ENCODE peak calls at places on chromosomes 2 and 18, in ten cellular contexts. O, G, W, D, U, C, P, Y, Q and J are unnamed samples.

GRCh38 chr2:111662771-111663470 is 221.1 kb downstream of the ANAPC1 start:
- DNase-seq in D (no peak), P (peak), G (no peak), C (no peak), U (no peak), Y (no peak), O (no peak), Q (no peak), W (no peak), J (no peak)

GRCh38 chr18:60070631-60071030 is 170.8 kb downstream of the PMAIP1 start:
- DNase-seq in P (no peak), U (no peak), Y (no peak), D (no peak), Q (no peak), W (no peak), O (no peak), G (no peak), C (no peak), J (no peak)

GRCh38 chr2:136154384-136154783 is 36.4 kb upstream of the CXCR4 start:
- DNase-seq in P (no peak), G (no peak), D (no peak), O (no peak), C (no peak), Q (no peak), Y (no peak), W (no peak), U (no peak), J (no peak)

GRCh38 chr18:59055345-59056032 is 84.2 kb upstream of the SEC11C start:
- DNase-seq in W (no peak), Y (no peak), O (no peak), C (peak), Q (no peak), G (no peak), U (no peak), P (no peak), D (no peak), J (no peak)

GRCh38 chr2:113760400-113760799 is 4.0 kb upstream of the SLC35F5 start:
- DNase-seq in O (no peak), U (no peak), Y (no peak), W (no peak), G (no peak), D (no peak), P (no peak), Q (no peak), C (no peak), J (no peak)

GRCh38 chr2:69594341-69594740 is 49.2 kb downstream of the AAK1 start:
- DNase-seq in Q (no peak), W (no peak), G (no peak), C (no peak), O (no peak), U (no peak), P (no peak), D (no peak), Y (no peak), J (no peak)

GRCh38 chr2:7692657-7693161 is 775.5 kb downstream of the RNF144A start:
- DNase-seq in D (no peak), Q (peak), P (no peak), Y (no peak), W (peak), C (no peak), G (no peak), O (no peak), U (no peak), J (no peak)

GRCh38 chr2:152508446-152508845 is 173.5 kb downstream of the FMNL2 start:
- DNase-seq in G (no peak), U (no peak), Q (no peak), C (no peak), Y (no peak), O (no peak), W (no peak), P (no peak), D (no peak), J (no peak)

GRCh38 chr2:14583059-14583458 is 49.5 kb upstream of the LRATD1 start:
- DNase-seq in P (no peak), G (no peak), O (no peak), U (no peak), Q (no peak), D (no peak), W (no peak), C (no peak), Y (no peak), J (no peak)